ENCODE peak calls at places on chromosomes 7 and 10, in four cellular contexts. K is fibroblast of mammary gland, C is iPS-NIHi11, P is foreskin keratinocyte. S is an unnamed sample.

GRCh38 chr10:111822661-111823060 is 360.9 kb downstream of the GPAM start:
- DNase-seq in C (no peak), P (no peak), K (no peak), S (no peak)

GRCh38 chr7:68748934-68749695 is 849.2 kb upstream of the AUTS2 start:
- DNase-seq in K (no peak), C (no peak), P (no peak), S (no peak)

GRCh38 chr10:18472977-18473376 is 178.4 kb downstream of the NSUN6 start:
- DNase-seq in P (no peak), C (peak), K (no peak), S (no peak)

GRCh38 chr10:42491001-42491592 is 147.3 kb downstream of the ZNF33B start:
- DNase-seq in P (peak), C (no peak), K (no peak), S (no peak)

GRCh38 chr10:42942279-42942932 is 134.5 kb upstream of the RET start:
- DNase-seq in P (no peak), C (no peak), K (no peak), S (no peak)

GRCh38 chr7:36526720-36527548 is 137.3 kb downstream of the ANLN start:
- DNase-seq in K (peak), P (peak), C (no peak), S (no peak)

GRCh38 chr7:142441074-142441403 is 183.2 kb upstream of the PRSS58 start:
- DNase-seq in P (no peak), K (no peak), C (no peak), S (no peak)

GRCh38 chr10:112919721-112920120 is 30.3 kb upstream of the TCF7L2 start:
- DNase-seq in P (peak), K (peak), C (no peak), S (no peak)

GRCh38 chr10:78570633-78571032 is 498.1 kb upstream of the ZMIZ1 start:
- DNase-seq in K (no peak), C (no peak), P (no peak), S (no peak)

S was measured in neural progenitor cell.